ENCODE peak calls at places on chromosomes 4 and X, in five cellular contexts. One of them, this sample, is unnamed.

GRCh38 chr4:1370321-1371124 is 23.5 kb downstream of the UVSSA start:
- DNase-seq in GM12878: no peak
- DNase-seq in A549: no peak
- DNase-seq in SK-N-SH: no peak
- DNase-seq in K562: no peak
- DNase-seq in this sample: peak; percentile 6

GRCh38 chr4:99082192-99082591 is 6.4 kb downstream of the ADH5 start:
- DNase-seq in GM12878: no peak
- DNase-seq in A549: no peak
- DNase-seq in SK-N-SH: no peak
- DNase-seq in K562: no peak
- DNase-seq in this sample: no peak

GRCh38 chr4:186624951-186625350 is 69.6 kb upstream of the MTNR1A start:
- DNase-seq in GM12878: no peak
- DNase-seq in A549: no peak
- DNase-seq in SK-N-SH: no peak
- DNase-seq in K562: no peak
- DNase-seq in this sample: no peak

GRCh38 chr4:74109894-74110605 is 11.1 kb upstream of the CXCL2 start:
- DNase-seq in GM12878: no peak
- DNase-seq in A549: peak; percentile 89
- DNase-seq in SK-N-SH: no peak
- DNase-seq in K562: no peak
- DNase-seq in this sample: no peak

GRCh38 chr4:26321326-26322276 is 787 bp downstream of the RBPJ start:
- DNase-seq in GM12878: no peak
- DNase-seq in A549: peak; percentile 9
- DNase-seq in SK-N-SH: peak; percentile 38
- DNase-seq in K562: peak; percentile 20
- DNase-seq in this sample: peak; percentile 42

GRCh38 chrX:1612641-1613286 is 2.1 kb upstream of the ASMT start:
- DNase-seq in GM12878: no peak
- DNase-seq in A549: no peak
- DNase-seq in SK-N-SH: no peak
- DNase-seq in K562: no peak
- DNase-seq in this sample: no peak

GRCh38 chr4:4492161-4492847 is 49.5 kb downstream of the STX18 start:
- DNase-seq in GM12878: peak; percentile 56
- DNase-seq in A549: no peak
- DNase-seq in SK-N-SH: no peak
- DNase-seq in K562: no peak
- DNase-seq in this sample: no peak

GRCh38 chrX:23503835-23504539 is 163.3 kb upstream of the PRDX4 start:
- DNase-seq in GM12878: no peak
- DNase-seq in A549: peak; percentile 76
- DNase-seq in SK-N-SH: no peak
- DNase-seq in K562: no peak
- DNase-seq in this sample: no peak

GRCh38 chr4:86338989-86339388 is 20.9 kb downstream of the MAPK10 start:
- DNase-seq in GM12878: no peak
- DNase-seq in A549: peak; percentile 65
- DNase-seq in SK-N-SH: no peak
- DNase-seq in K562: no peak
- DNase-seq in this sample: no peak

GRCh38 chr4:25937801-25938200 is 23.8 kb downstream of the SMIM20 start:
- DNase-seq in GM12878: no peak
- DNase-seq in A549: no peak
- DNase-seq in SK-N-SH: no peak
- DNase-seq in K562: no peak
- DNase-seq in this sample: no peak

GRCh38 chrX:130834149-130834548 is 68.9 kb downstream of the ENOX2 start:
- DNase-seq in GM12878: no peak
- DNase-seq in A549: no peak
- DNase-seq in SK-N-SH: no peak
- DNase-seq in K562: no peak
- DNase-seq in this sample: peak; percentile 14
- TF ChIP-seq CTCF in GM12878: no peak
- TF ChIP-seq CTCF in A549: no peak
- TF ChIP-seq CTCF in SK-N-SH: no peak
- TF ChIP-seq CTCF in K562: no peak
- TF ChIP-seq CTCF in this sample: no peak

DNA sequence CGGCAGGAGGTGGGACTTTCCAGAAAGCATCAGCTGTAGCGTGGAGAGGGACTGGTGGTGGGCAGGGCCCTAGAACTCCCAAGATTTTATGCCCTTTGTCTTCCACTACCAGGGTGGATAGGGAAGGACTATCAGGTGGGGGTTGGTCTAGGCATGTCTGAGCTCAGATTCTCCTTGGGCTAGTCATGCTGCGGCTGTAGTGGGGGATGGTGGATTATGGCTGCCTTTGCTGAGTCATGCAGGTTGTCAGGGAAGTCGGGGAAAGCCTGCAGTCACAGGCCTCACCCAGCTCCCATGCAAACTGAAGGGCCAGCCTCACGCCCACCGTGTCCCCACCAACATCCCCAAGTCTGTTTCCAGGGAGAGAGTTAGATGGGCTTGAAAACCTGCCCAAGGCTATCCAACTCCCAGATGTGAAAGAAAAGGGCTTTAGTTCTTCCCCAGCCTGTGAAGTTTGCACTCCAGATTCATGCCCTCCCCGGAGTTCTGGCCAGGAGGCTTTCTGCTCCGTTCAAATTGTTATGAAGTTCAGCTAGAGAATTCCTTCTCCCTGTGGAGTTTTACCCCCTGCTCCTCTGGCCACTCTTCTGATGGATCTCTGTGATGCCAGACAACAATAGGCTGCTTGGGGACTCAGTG is 13.4 kb upstream of the MEPE start:
- DNase-seq in GM12878: no peak
- DNase-seq in A549: peak; percentile 68
- DNase-seq in SK-N-SH: no peak
- DNase-seq in K562: peak; percentile 29
- DNase-seq in this sample: peak; percentile 23
- TF ChIP-seq USF2 in GM12878: no peak
- TF ChIP-seq USF2 in A549: no peak
- TF ChIP-seq USF2 in SK-N-SH: no peak
- TF ChIP-seq USF2 in K562: no peak
- TF ChIP-seq USF2 in this sample: no peak

GRCh38 chrX:151929131-151929530 is 16.4 kb downstream of the MAGEA4 start:
- DNase-seq in GM12878: no peak
- DNase-seq in A549: no peak
- DNase-seq in SK-N-SH: no peak
- DNase-seq in K562: no peak
- DNase-seq in this sample: no peak
- TF ChIP-seq MAX in GM12878: no peak
- TF ChIP-seq MAX in A549: no peak
- TF ChIP-seq MAX in SK-N-SH: no peak
- TF ChIP-seq MAX in K562: no peak
- TF ChIP-seq MAX in this sample: no peak

GRCh38 chrX:120308959-120309872 is 2.0 kb downstream of the TMEM255A start:
- DNase-seq in GM12878: peak; percentile 47
- DNase-seq in A549: peak; percentile 85
- DNase-seq in SK-N-SH: peak; percentile 54
- DNase-seq in K562: no peak
- DNase-seq in this sample: peak; percentile 67
- TF ChIP-seq CTCF in GM12878: peak; percentile 71
- TF ChIP-seq CTCF in A549: peak; percentile 37
- TF ChIP-seq CTCF in SK-N-SH: peak; percentile 22
- TF ChIP-seq CTCF in K562: no peak
- TF ChIP-seq CTCF in this sample: peak; percentile 21

GRCh38 chrX:39206746-39207145 is 405.5 kb downstream of the MID1IP1 start:
- DNase-seq in GM12878: no peak
- DNase-seq in A549: no peak
- DNase-seq in SK-N-SH: no peak
- DNase-seq in K562: no peak
- DNase-seq in this sample: no peak
- TF ChIP-seq USF2 in GM12878: no peak
- TF ChIP-seq USF2 in A549: no peak
- TF ChIP-seq USF2 in SK-N-SH: no peak
- TF ChIP-seq USF2 in K562: no peak
- TF ChIP-seq USF2 in this sample: no peak

This sample was measured in WTC11.